ENCODE peak calls at places on chromosomes 2 and 18, in seven cellular contexts. One of them, this sample, is unnamed.

GRCh38 chr2:42755161-42755900 is 8.6 kb downstream of the OXER1 start:
- DNase-seq in colonic mucosa: no peak
- DNase-seq in IMR-90: no peak
- DNase-seq in cardiac muscle cell: no peak
- DNase-seq in choroid plexus epithelial cell: no peak
- DNase-seq in spleen: no peak
- DNase-seq in WERI-Rb-1: no peak
- DNase-seq in this sample: peak; percentile 76

GRCh38 chr2:69296421-69296820 is 90.6 kb downstream of the GFPT1 start:
- DNase-seq in colonic mucosa: no peak
- DNase-seq in IMR-90: no peak
- DNase-seq in cardiac muscle cell: no peak
- DNase-seq in choroid plexus epithelial cell: no peak
- DNase-seq in spleen: no peak
- DNase-seq in WERI-Rb-1: no peak
- DNase-seq in this sample: no peak

GRCh38 chr2:239383796-239384156 is 17.0 kb downstream of the HDAC4 start:
- DNase-seq in colonic mucosa: no peak
- DNase-seq in IMR-90: no peak
- DNase-seq in cardiac muscle cell: no peak
- DNase-seq in choroid plexus epithelial cell: no peak
- DNase-seq in spleen: peak; percentile 70
- DNase-seq in WERI-Rb-1: no peak
- DNase-seq in this sample: no peak

GRCh38 chr18:48872234-48873145 is 78.3 kb downstream of the SMAD7 start:
- DNase-seq in colonic mucosa: no peak
- DNase-seq in IMR-90: peak; percentile 45
- DNase-seq in cardiac muscle cell: no peak
- DNase-seq in choroid plexus epithelial cell: peak; percentile 43
- DNase-seq in spleen: no peak
- DNase-seq in WERI-Rb-1: no peak
- DNase-seq in this sample: peak; percentile 54

GRCh38 chr2:229922449-229923386 is at the start of gene FBXO36:
- DNase-seq in colonic mucosa: peak; percentile 94
- DNase-seq in IMR-90: peak; percentile 54
- DNase-seq in cardiac muscle cell: peak; percentile 91
- DNase-seq in choroid plexus epithelial cell: peak; percentile 52
- DNase-seq in spleen: peak; percentile 96
- DNase-seq in WERI-Rb-1: peak; percentile 87
- DNase-seq in this sample: peak; percentile 48

GRCh38 chr18:49305688-49306336 is 154.6 kb downstream of the DYM start:
- DNase-seq in colonic mucosa: no peak
- DNase-seq in IMR-90: no peak
- DNase-seq in cardiac muscle cell: no peak
- DNase-seq in choroid plexus epithelial cell: no peak
- DNase-seq in spleen: no peak
- DNase-seq in WERI-Rb-1: no peak
- DNase-seq in this sample: no peak

GRCh38 chr2:170084820-170085475 is 93.0 kb upstream of the MYO3B start:
- DNase-seq in colonic mucosa: no peak
- DNase-seq in IMR-90: no peak
- DNase-seq in cardiac muscle cell: peak; percentile 15
- DNase-seq in choroid plexus epithelial cell: no peak
- DNase-seq in spleen: no peak
- DNase-seq in WERI-Rb-1: no peak
- DNase-seq in this sample: peak; percentile 11

GRCh38 chr2:195956725-195957124 is 111.9 kb downstream of the DNAH7 start:
- DNase-seq in colonic mucosa: no peak
- DNase-seq in IMR-90: no peak
- DNase-seq in cardiac muscle cell: no peak
- DNase-seq in choroid plexus epithelial cell: no peak
- DNase-seq in spleen: no peak
- DNase-seq in WERI-Rb-1: no peak
- DNase-seq in this sample: no peak

GRCh38 chr18:48607049-48607984 is 68.5 kb downstream of the CTIF start:
- DNase-seq in colonic mucosa: no peak
- DNase-seq in IMR-90: peak; percentile 90
- DNase-seq in cardiac muscle cell: peak; percentile 55
- DNase-seq in choroid plexus epithelial cell: peak; percentile 94
- DNase-seq in spleen: peak; percentile 61
- DNase-seq in WERI-Rb-1: no peak
- DNase-seq in this sample: peak; percentile 89

GRCh38 chr18:44988821-44989587 is 308.3 kb downstream of the SETBP1 start:
- DNase-seq in colonic mucosa: no peak
- DNase-seq in IMR-90: no peak
- DNase-seq in cardiac muscle cell: no peak
- DNase-seq in choroid plexus epithelial cell: peak; percentile 20
- DNase-seq in spleen: no peak
- DNase-seq in WERI-Rb-1: no peak
- DNase-seq in this sample: peak; percentile 37

GRCh38 chr18:41849632-41850031 is 105.4 kb upstream of the PIK3C3 start:
- DNase-seq in colonic mucosa: no peak
- DNase-seq in IMR-90: no peak
- DNase-seq in cardiac muscle cell: no peak
- DNase-seq in choroid plexus epithelial cell: no peak
- DNase-seq in spleen: no peak
- DNase-seq in WERI-Rb-1: no peak
- DNase-seq in this sample: no peak

GRCh38 chr2:6443424-6443823 is 422.3 kb downstream of the CMPK2 start:
- DNase-seq in colonic mucosa: no peak
- DNase-seq in IMR-90: peak; percentile 29
- DNase-seq in cardiac muscle cell: no peak
- DNase-seq in choroid plexus epithelial cell: peak; percentile 1
- DNase-seq in spleen: no peak
- DNase-seq in WERI-Rb-1: no peak
- DNase-seq in this sample: no peak

GRCh38 chr2:206647985-206648384 is 5.7 kb downstream of the FAM237A start:
- DNase-seq in colonic mucosa: no peak
- DNase-seq in IMR-90: peak; percentile 3
- DNase-seq in cardiac muscle cell: no peak
- DNase-seq in choroid plexus epithelial cell: peak; percentile 5
- DNase-seq in spleen: no peak
- DNase-seq in WERI-Rb-1: no peak
- DNase-seq in this sample: peak; percentile 37

GRCh38 chr2:9984217-9984739 is 32.8 kb downstream of the GRHL1 start:
- DNase-seq in colonic mucosa: no peak
- DNase-seq in IMR-90: peak; percentile 48
- DNase-seq in cardiac muscle cell: peak; percentile 61
- DNase-seq in choroid plexus epithelial cell: peak; percentile 71
- DNase-seq in spleen: no peak
- DNase-seq in WERI-Rb-1: no peak
- DNase-seq in this sample: peak; percentile 77

GRCh38 chr2:196372811-196373664 is 201.7 kb upstream of the STK17B start:
- DNase-seq in colonic mucosa: no peak
- DNase-seq in IMR-90: no peak
- DNase-seq in cardiac muscle cell: no peak
- DNase-seq in choroid plexus epithelial cell: peak; percentile 46
- DNase-seq in spleen: no peak
- DNase-seq in WERI-Rb-1: no peak
- DNase-seq in this sample: peak; percentile 75

DNA sequence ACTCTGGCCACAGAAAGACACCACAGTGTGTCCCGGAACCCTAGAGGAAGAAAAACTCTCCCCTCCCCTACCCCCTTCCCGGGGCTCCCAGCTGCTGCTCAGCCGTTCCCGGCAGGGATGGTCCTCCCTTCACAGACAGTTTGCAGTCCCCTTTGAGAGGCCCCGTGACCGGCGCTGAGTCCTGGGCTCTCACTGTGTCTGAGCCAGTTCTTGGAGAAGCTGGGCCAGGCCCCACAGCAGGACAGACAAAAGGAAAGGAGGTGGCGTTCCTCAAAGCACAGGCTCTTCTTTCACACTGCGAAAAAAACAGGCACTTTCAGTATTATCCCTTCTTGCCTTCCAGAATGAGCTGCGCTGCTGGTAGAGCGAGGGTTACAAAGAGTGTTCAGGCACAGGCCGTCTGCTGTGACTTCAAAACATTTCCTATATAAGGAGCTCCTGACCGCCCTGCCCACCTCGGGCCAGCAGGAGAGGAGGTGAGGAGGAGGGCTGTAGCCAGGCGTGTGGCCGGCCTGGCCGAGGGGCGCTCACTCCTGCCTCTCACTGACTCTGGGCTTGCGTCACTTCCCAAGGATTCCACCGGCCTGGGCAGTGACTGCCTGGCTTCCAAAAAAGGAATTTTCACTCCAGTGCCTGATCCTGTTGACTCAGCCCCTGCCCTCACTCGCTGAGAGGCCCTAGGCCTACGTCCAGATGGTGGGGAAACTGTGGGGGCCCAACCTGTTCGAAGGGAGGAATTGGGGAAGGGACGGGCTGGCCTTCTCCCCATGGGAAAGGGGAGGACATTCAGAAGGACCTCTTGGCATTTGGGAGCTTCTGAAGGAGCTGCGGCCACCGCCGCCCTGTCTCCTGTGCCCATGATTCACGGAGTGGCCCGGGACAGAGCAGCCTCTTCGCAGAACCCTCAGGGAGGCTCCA is 24.9 kb downstream of the CIDEA start:
- DNase-seq in colonic mucosa: peak; percentile 53
- DNase-seq in IMR-90: peak; percentile 98
- DNase-seq in cardiac muscle cell: peak; percentile 98
- DNase-seq in choroid plexus epithelial cell: peak; percentile 95
- DNase-seq in spleen: no peak
- DNase-seq in WERI-Rb-1: no peak
- DNase-seq in this sample: peak; percentile 95
- TF ChIP-seq CTCF in colonic mucosa: no peak
- TF ChIP-seq CTCF in IMR-90: peak; percentile 2
- TF ChIP-seq CTCF in cardiac muscle cell: peak; percentile 16
- TF ChIP-seq CTCF in choroid plexus epithelial cell: no peak
- TF ChIP-seq CTCF in spleen: no peak
- TF ChIP-seq CTCF in WERI-Rb-1: no peak
- TF ChIP-seq CTCF in this sample: peak; percentile 32

GRCh38 chr2:120599064-120599463 is 136.6 kb upstream of the GLI2 start:
- DNase-seq in colonic mucosa: no peak
- DNase-seq in IMR-90: no peak
- DNase-seq in cardiac muscle cell: no peak
- DNase-seq in choroid plexus epithelial cell: no peak
- DNase-seq in spleen: peak; percentile 34
- DNase-seq in WERI-Rb-1: no peak
- DNase-seq in this sample: no peak
- H3K4me3 ChIP-seq in colonic mucosa: no peak overlapping the region
- H3K4me3 ChIP-seq in IMR-90: no peak overlapping the region
- H3K4me3 ChIP-seq in cardiac muscle cell: no peak overlapping the region
- H3K4me3 ChIP-seq in choroid plexus epithelial cell: no peak overlapping the region
- H3K4me3 ChIP-seq in spleen: no peak overlapping the region
- H3K4me3 ChIP-seq in WERI-Rb-1: no peak overlapping the region
- H3K4me3 ChIP-seq in this sample: no peak overlapping the region

GRCh38 chr2:85558160-85558559 is 3.1 kb downstream of the GGCX start:
- DNase-seq in colonic mucosa: no peak
- DNase-seq in IMR-90: no peak
- DNase-seq in cardiac muscle cell: no peak
- DNase-seq in choroid plexus epithelial cell: no peak
- DNase-seq in spleen: no peak
- DNase-seq in WERI-Rb-1: no peak
- DNase-seq in this sample: no peak

GRCh38 chr2:85564144-85564563 is 2.9 kb upstream of the GGCX start:
- DNase-seq in colonic mucosa: no peak
- DNase-seq in IMR-90: no peak
- DNase-seq in cardiac muscle cell: no peak
- DNase-seq in choroid plexus epithelial cell: no peak
- DNase-seq in spleen: no peak
- DNase-seq in WERI-Rb-1: no peak
- DNase-seq in this sample: no peak

GRCh38 chr2:85557130-85557529 is 4.2 kb downstream of the GGCX start:
- DNase-seq in colonic mucosa: no peak
- DNase-seq in IMR-90: no peak
- DNase-seq in cardiac muscle cell: no peak
- DNase-seq in choroid plexus epithelial cell: no peak
- DNase-seq in spleen: no peak
- DNase-seq in WERI-Rb-1: no peak
- DNase-seq in this sample: no peak

GRCh38 chr2:85560812-85561279 is 447 bp downstream of the GGCX start:
- DNase-seq in colonic mucosa: no peak
- DNase-seq in IMR-90: no peak
- DNase-seq in cardiac muscle cell: no peak
- DNase-seq in choroid plexus epithelial cell: no peak
- DNase-seq in spleen: no peak
- DNase-seq in WERI-Rb-1: no peak
- DNase-seq in this sample: no peak

DNA sequence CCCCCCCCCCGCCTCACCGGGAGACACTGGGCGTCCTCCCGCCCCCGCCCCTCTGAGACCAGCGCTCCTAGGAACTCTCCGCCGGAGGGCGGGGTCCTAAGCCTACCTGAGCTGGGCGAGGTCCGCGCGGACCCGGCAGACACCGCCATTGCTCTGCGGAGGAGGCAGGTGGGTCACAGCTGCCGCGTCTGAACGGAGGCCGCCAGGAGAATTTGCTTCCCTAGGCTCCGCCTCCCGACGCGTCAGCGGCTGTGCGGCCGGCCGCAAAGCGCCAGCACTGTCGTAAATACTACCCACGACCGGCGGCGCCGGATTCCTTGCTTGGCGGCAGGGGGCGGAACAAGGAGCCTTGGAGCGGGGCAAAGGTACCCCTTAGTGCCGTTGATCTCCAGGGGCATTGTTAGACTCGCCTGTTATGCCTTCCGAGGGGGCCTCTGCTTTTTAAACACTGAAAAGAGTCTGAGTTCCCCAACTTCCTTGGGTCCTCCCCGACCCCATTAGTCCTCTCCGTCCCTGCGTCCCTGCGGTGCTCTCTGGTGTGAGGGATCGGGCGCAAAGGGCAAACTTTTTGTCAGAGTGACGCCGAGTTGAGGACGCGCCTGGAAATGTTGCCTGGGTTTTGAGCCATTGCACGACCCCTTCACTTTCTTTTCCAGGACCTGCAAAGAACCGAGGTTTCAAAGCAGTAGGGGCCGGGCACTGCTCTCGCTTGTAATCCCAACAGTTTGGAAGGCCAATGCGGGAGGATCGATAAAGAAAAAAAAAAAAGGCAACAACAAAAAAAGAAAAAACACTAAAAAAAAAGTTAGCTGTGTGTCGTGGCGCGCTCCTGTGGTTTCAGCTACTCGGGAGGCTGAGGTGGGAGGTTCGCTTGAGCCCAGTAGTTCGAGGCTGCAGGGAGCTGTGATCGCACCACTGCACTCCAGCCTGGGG is at the start of gene GGCX:
- DNase-seq in colonic mucosa: peak; percentile 98
- DNase-seq in IMR-90: peak; percentile 92
- DNase-seq in cardiac muscle cell: peak; percentile 97
- DNase-seq in choroid plexus epithelial cell: peak; percentile 94
- DNase-seq in spleen: peak; percentile 99
- DNase-seq in WERI-Rb-1: peak; percentile 96
- DNase-seq in this sample: peak; percentile 88
- TF ChIP-seq CTCF in colonic mucosa: no peak
- TF ChIP-seq CTCF in IMR-90: peak; percentile 31
- TF ChIP-seq CTCF in cardiac muscle cell: peak; percentile 15
- TF ChIP-seq CTCF in choroid plexus epithelial cell: peak; percentile 15
- TF ChIP-seq CTCF in spleen: no peak
- TF ChIP-seq CTCF in WERI-Rb-1: no peak
- TF ChIP-seq CTCF in this sample: no peak

DNA sequence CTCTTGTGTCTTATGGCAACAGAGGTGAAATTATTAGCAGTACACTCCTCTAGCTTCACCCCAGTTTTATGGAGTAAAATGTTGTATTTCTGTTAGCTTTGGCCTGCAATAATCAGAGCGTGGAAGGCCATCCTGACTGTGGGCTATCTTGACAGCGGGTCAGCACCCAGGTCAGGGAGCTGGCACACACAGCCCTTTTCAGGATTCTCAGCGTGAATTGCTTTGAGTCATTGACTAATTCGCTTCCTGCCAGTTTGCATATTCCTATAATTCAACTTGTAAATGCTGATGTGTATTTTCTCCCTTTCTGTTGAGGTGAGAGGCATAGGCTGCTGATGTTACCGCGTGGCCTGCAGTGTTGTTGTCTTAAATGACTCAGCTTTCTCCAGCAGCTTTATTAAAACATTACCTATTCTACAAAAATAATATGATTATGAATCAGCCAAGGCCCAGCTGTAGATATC is 109.6 kb upstream of the EML6 start:
- DNase-seq in colonic mucosa: no peak
- DNase-seq in IMR-90: peak; percentile 84
- DNase-seq in cardiac muscle cell: no peak
- DNase-seq in choroid plexus epithelial cell: peak; percentile 87
- DNase-seq in spleen: no peak
- DNase-seq in WERI-Rb-1: no peak
- DNase-seq in this sample: peak; percentile 57
- H3K4me3 ChIP-seq in colonic mucosa: no peak overlapping the region
- H3K4me3 ChIP-seq in IMR-90: no peak overlapping the region
- H3K4me3 ChIP-seq in cardiac muscle cell: no peak overlapping the region
- H3K4me3 ChIP-seq in choroid plexus epithelial cell: no peak overlapping the region
- H3K4me3 ChIP-seq in spleen: no peak overlapping the region
- H3K4me3 ChIP-seq in WERI-Rb-1: no peak overlapping the region
- H3K4me3 ChIP-seq in this sample: no peak overlapping the region

This sample was measured in fibroblast of the aortic adventitia.